ENCODE peak calls at places on chromosomes 16 and 17, in nine cellular contexts. P, G, C, J, R, T, F, W and B are unnamed samples.

GRCh38 chr17:82438401-82439193 is 12.0 kb downstream of the CYBC1 start:
- DNase-seq in P (no peak), G (no peak), C (no peak), J (no peak), R (no peak), T (no peak), F (no peak), W (no peak), B (no peak)

GRCh38 chr17:73999246-73999645 is 204.2 kb upstream of the RPL38 start:
- DNase-seq in P (no peak), G (no peak), C (no peak), J (no peak), R (peak; percentile 68), T (no peak), F (no peak), W (no peak), B (no peak)

GRCh38 chr17:13518271-13519000 is 83.3 kb downstream of the HS3ST3A1 start:
- DNase-seq in P (no peak), G (peak; percentile 88), C (no peak), J (no peak), R (no peak), T (no peak), F (no peak), W (no peak), B (no peak)

GRCh38 chr16:53769787-53770186 is 65.8 kb downstream of the FTO start:
- DNase-seq in P (no peak), G (no peak), C (no peak), J (no peak), R (no peak), T (no peak), F (no peak), W (no peak), B (no peak)

GRCh38 chr17:15279011-15279477 is 13.9 kb upstream of the PMP22 start:
- DNase-seq in P (no peak), G (peak; percentile 89), C (no peak), J (peak; percentile 47), R (no peak), T (no peak), F (no peak), W (no peak), B (peak; percentile 96)

GRCh38 chr17:2282297-2282873 is 21.2 kb downstream of the SMG6 start:
- DNase-seq in P (no peak), G (peak; percentile 93), C (no peak), J (peak; percentile 88), R (no peak), T (no peak), F (no peak), W (no peak), B (peak; percentile 72)

GRCh38 chr17:60554377-60554788 is 28.3 kb upstream of the APPBP2 start:
- DNase-seq in P (no peak), G (peak; percentile 98), C (no peak), J (peak; percentile 97), R (peak; percentile 56), T (peak; percentile 66), F (no peak), W (no peak), B (peak; percentile 57)

GRCh38 chr17:66432996-66433556 is 130.7 kb downstream of the PRKCA start:
- DNase-seq in P (no peak), G (peak; percentile 16), C (no peak), J (peak; percentile 43), R (no peak), T (no peak), F (no peak), W (no peak), B (no peak)

GRCh38 chr17:46962374-46962790 is 16.7 kb downstream of the RPRML start:
- DNase-seq in P (no peak), G (peak; percentile 92), C (no peak), J (peak; percentile 83), R (no peak), T (no peak), F (no peak), W (no peak), B (peak; percentile 61)

GRCh38 chr17:27282054-27282501 is 11.8 kb upstream of the WSB1 start:
- DNase-seq in P (no peak), G (peak; percentile 91), C (no peak), J (peak; percentile 93), R (no peak), T (no peak), F (no peak), W (no peak), B (no peak)

GRCh38 chr17:17089796-17090641 is 47.8 kb downstream of the MPRIP start:
- DNase-seq in P (no peak), G (no peak), C (peak; percentile 65), J (no peak), R (no peak), T (no peak), F (peak; percentile 74), W (no peak), B (no peak)

GRCh38 chr16:24850289-24850931 is 4.6 kb downstream of the SLC5A11 start:
- DNase-seq in P (no peak), G (peak; percentile 49), C (peak; percentile 58), J (peak; percentile 62), R (no peak), T (peak; percentile 29), F (peak; percentile 37), W (no peak), B (peak; percentile 82)

GRCh38 chr17:72063262-72063661 is 57.6 kb upstream of the SOX9 start:
- DNase-seq in P (no peak), G (no peak), C (no peak), J (no peak), R (no peak), T (peak; percentile 40), F (no peak), W (no peak), B (no peak)

GRCh38 chr17:30600830-30601494 is 123.8 kb downstream of the GOSR1 start:
- DNase-seq in P (peak; percentile 54), G (peak; percentile 9), C (no peak), J (peak; percentile 13), R (peak; percentile 21), T (no peak), F (no peak), W (no peak), B (peak; percentile 21)

GRCh38 chr17:4520060-4520880 is 21.6 kb downstream of the SPNS2 start:
- DNase-seq in P (no peak), G (no peak), C (no peak), J (no peak), R (no peak), T (no peak), F (no peak), W (no peak), B (no peak)

GRCh38 chr17:81890447-81891302 is 711 bp downstream of the ALYREF start:
- DNase-seq in P (no peak), G (no peak), C (no peak), J (no peak), R (no peak), T (no peak), F (no peak), W (no peak), B (no peak)

GRCh38 chr17:18889658-18890057 is 31.7 kb downstream of the PRPSAP2 start:
- DNase-seq in P (no peak), G (no peak), C (no peak), J (no peak), R (no peak), T (no peak), F (peak; percentile 35), W (no peak), B (no peak)

GRCh38 chr17:7177954-7178477 is 1.2 kb downstream of the ASGR1 start:
- DNase-seq in P (peak; percentile 43), G (no peak), C (no peak), J (peak; percentile 31), R (no peak), T (peak; percentile 12), F (no peak), W (no peak), B (no peak)

GRCh38 chr17:43967251-43967875 is 13.6 kb upstream of the PYY start:
- DNase-seq in P (no peak), G (peak; percentile 18), C (no peak), J (no peak), R (no peak), T (no peak), F (no peak), W (no peak), B (no peak)

GRCh38 chr17:80025140-80025539 is 10.5 kb downstream of the TBC1D16 start:
- DNase-seq in P (no peak), G (no peak), C (no peak), J (no peak), R (no peak), T (no peak), F (no peak), W (no peak), B (no peak)